ENCODE peak calls at places on chromosomes 2 and 18, in ten cellular contexts. D is lower leg skin, P is ovary, I is HCT116, J is H1, T is uterus, Q is A549, R is GM12892, S is heart left ventricle, O is adrenal gland. K is an unnamed sample.
A peak's percentile ranks its signal among the peaks of the same experiment; 100 is the strongest.

GRCh38 chr2:83017366-83018090 is 1441.6 kb downstream of the SUCLG1 start:
- DNase-seq in D (no peak), P (no peak), I (no peak), J (no peak), T (no peak), Q (no peak), R (no peak), S (no peak), O (no peak), K (no peak)

GRCh38 chr2:88055049-88055435 is 541 bp downstream of the KRCC1 start:
- DNase-seq in D (no peak), P (no peak), I (no peak), J (no peak), T (no peak), Q (peak; percentile 37), R (peak; percentile 16), S (no peak), O (no peak), K (peak; percentile 16)

GRCh38 chr18:4851301-4851700 is 345.8 kb downstream of the AKAIN1 start:
- DNase-seq in D (no peak), P (no peak), I (no peak), J (no peak), T (no peak), Q (no peak), R (no peak), S (no peak), O (no peak), K (no peak)

GRCh38 chr2:32792416-32792815 is 154.3 kb upstream of the LTBP1 start:
- DNase-seq in D (no peak), P (no peak), I (no peak), J (no peak), T (peak; percentile 27), Q (no peak), R (no peak), S (peak; percentile 65), O (peak; percentile 23), K (no peak)

GRCh38 chr2:27683390-27684071 is 19.8 kb downstream of the SLC4A1AP start:
- DNase-seq in D (peak; percentile 86), P (peak; percentile 68), I (peak; percentile 96), J (peak; percentile 70), T (peak; percentile 84), Q (peak; percentile 60), R (peak; percentile 15), S (peak; percentile 76), O (peak; percentile 85), K (peak; percentile 22)

GRCh38 chr18:35745814-35746213 is 164.3 kb downstream of the GALNT1 start:
- DNase-seq in D (no peak), P (no peak), I (no peak), J (no peak), T (no peak), Q (no peak), R (no peak), S (no peak), O (no peak), K (no peak)

GRCh38 chr2:229282758-229283546 is 11.9 kb upstream of the PID1 start:
- DNase-seq in D (peak; percentile 81), P (peak; percentile 52), I (no peak), J (no peak), T (peak; percentile 71), Q (no peak), R (no peak), S (peak; percentile 47), O (peak; percentile 49), K (peak; percentile 55)

GRCh38 chr2:98334439-98335078 is 11.7 kb upstream of the CNGA3 start:
- DNase-seq in D (no peak), P (no peak), I (no peak), J (no peak), T (no peak), Q (peak; percentile 10), R (no peak), S (no peak), O (no peak), K (peak; percentile 66)

GRCh38 chr18:27668126-27668525 is 483.0 kb upstream of the CHST9 start:
- DNase-seq in D (no peak), P (no peak), I (no peak), J (no peak), T (no peak), Q (no peak), R (no peak), S (no peak), O (no peak), K (no peak)

GRCh38 chr18:49757513-49758262 is 55.6 kb downstream of the ACAA2 start:
- DNase-seq in D (no peak), P (no peak), I (peak; percentile 28), J (no peak), T (no peak), Q (no peak), R (peak; percentile 32), S (no peak), O (no peak), K (peak; percentile 23)

GRCh38 chr2:39476524-39476923 is 39.4 kb upstream of the MAP4K3 start:
- DNase-seq in D (no peak), P (no peak), I (no peak), J (no peak), T (no peak), Q (no peak), R (no peak), S (no peak), O (no peak), K (no peak)

GRCh38 chr2:204321910-204322765 is 223.1 kb upstream of the PARD3B start:
- DNase-seq in D (no peak), P (no peak), I (no peak), J (no peak), T (peak; percentile 31), Q (no peak), R (no peak), S (peak; percentile 57), O (no peak), K (no peak)

GRCh38 chr18:39453882-39454281 is 1888.3 kb upstream of the CELF4 start:
- DNase-seq in D (no peak), P (no peak), I (no peak), J (no peak), T (peak; percentile 25), Q (no peak), R (no peak), S (peak; percentile 51), O (peak; percentile 19), K (no peak)

DNA sequence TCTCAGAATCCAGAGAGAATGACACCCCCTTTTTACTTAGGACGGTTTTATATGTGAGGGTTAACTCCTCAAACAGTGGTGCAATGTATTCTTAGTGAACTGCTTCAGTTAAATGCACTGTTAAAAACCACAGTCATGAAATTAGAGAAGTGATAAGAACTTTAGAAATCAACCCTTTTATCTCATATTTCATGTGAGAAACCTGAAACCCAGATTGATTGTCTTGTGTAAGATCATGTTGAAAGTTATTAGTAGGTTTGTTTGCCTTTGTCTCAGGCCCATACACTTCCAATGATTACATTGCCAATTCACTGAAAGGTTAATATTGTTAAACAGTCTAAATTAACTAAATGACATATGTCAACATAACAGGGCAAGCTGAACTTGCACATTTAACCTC is 90.4 kb upstream of the HNMT start:
- DNase-seq in D (no peak), P (no peak), I (no peak), J (no peak), T (no peak), Q (no peak), R (no peak), S (no peak), O (no peak), K (no peak)
- TF ChIP-seq POLR2A in D (no peak), P (no peak), I (no peak), J (no peak), T (no peak), Q (no peak), R (no peak), S (no peak), O (no peak), K (no peak)

DNA sequence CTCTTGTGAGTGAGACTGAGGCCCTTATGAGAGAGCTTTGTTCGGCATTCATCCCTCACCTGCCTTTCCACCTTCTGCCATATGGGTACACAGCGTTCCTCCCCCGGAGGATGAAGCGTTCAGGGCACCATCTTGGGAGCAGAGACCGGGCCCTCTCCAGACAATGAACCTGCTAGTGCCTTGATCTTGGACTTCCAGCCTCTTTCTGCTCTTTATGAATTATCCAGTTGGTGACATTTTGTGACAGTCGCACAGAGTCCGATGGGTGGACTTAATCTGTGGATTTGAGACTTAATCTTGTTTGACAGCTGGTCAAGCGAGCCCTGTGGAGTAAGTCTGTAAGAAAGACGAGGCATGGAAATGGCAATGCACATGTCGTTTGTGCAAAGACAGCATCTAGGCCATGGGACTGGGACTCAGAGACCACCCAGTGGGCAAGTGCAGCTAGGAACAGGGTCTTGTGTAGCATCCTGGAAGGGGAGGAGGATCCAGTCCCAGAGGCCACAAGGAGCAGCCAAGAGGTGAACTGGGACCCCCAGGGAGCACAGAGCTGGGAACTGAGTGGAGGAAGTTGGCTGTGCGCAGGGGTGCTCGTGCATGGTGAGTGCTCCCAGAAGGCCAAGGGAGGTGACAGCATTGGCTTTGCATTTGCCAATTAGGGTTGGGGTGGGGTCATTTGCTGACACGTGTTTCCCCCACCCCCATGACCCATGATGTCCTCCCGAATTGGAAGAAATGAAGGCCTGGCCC is 69.5 kb upstream of the HDAC4 start:
- DNase-seq in D (no peak), P (no peak), I (no peak), J (no peak), T (no peak), Q (no peak), R (no peak), S (no peak), O (peak; percentile 4), K (no peak)
- TF ChIP-seq POLR2A in D (no peak), P (no peak), I (no peak), J (no peak), T (no peak), Q (no peak), R (no peak), S (no peak), O (no peak), K (no peak)

DNA sequence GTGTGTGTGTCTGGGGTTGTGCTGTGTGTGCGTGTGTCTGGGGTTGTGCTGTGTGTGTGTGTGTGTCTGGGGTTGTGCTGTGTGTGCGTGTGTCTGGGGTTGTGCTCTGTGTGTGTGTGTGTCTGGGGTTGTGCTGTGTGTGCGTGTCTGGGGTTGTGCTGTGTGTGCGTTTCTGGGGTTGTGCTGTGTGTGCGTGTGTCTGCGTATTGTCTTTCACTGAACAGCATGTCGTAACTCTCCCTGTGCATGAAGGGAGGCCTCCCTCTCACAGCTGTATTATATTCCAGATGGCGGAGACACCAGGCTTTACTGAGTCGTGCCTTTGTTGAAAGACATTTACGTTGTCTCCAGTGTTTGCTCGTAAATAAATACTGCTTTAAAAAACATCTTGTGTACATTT is 5.9 kb downstream of the ACKR3 start:
- DNase-seq in D (no peak), P (no peak), I (no peak), J (no peak), T (no peak), Q (no peak), R (no peak), S (no peak), O (no peak), K (no peak)
- TF ChIP-seq POLR2A in D (no peak), P (no peak), I (no peak), J (no peak), T (no peak), Q (no peak), R (no peak), S (no peak), O (no peak), K (no peak)

GRCh38 chr2:197434541-197435513 is at the start of gene SF3B1:
- DNase-seq in D (peak; percentile 97), P (peak; percentile 99), I (peak; percentile 95), J (peak; percentile 91), T (peak; percentile 97), Q (peak; percentile 89), R (peak; percentile 87), S (peak; percentile 98), O (peak; percentile 99), K (peak; percentile 89)
- TF ChIP-seq POLR2A in D (peak; percentile 94), P (peak; percentile 97), I (peak; percentile 92), J (peak; percentile 79), T (peak; percentile 98), Q (peak; percentile 87), R (peak; percentile 97), S (no peak), O (peak; percentile 79), K (peak; percentile 66)

K was measured in H54.